ENCODE peak calls at places on chromosomes 12 and 14, in ten cellular contexts. One of them, this sample, is unnamed. For H3K4me1, the result is how much of the 10 kb centered on the place peaks cover.

GRCh38 chr12:2384029-2384386 is 331.2 kb downstream of the CACNA1C start:
- DNase-seq in adrenal gland: no peak
- DNase-seq in ovary: peak
- DNase-seq in IMR-90: peak
- DNase-seq in upper lobe of left lung: no peak
- DNase-seq in GM12878: no peak
- DNase-seq in testis: no peak
- DNase-seq in suprapubic skin: no peak
- DNase-seq in heart left ventricle: no peak
- DNase-seq in A549: no peak
- DNase-seq in this sample: no peak

GRCh38 chr12:3090238-3091029 is 13.3 kb downstream of the TSPAN9 start:
- DNase-seq in adrenal gland: no peak
- DNase-seq in ovary: no peak
- DNase-seq in IMR-90: no peak
- DNase-seq in upper lobe of left lung: no peak
- DNase-seq in GM12878: no peak
- DNase-seq in testis: no peak
- DNase-seq in suprapubic skin: no peak
- DNase-seq in heart left ventricle: no peak
- DNase-seq in A549: no peak
- DNase-seq in this sample: no peak

GRCh38 chr14:95683793-95684192 is 2.4 kb upstream of the TCL1B start:
- DNase-seq in adrenal gland: no peak
- DNase-seq in ovary: no peak
- DNase-seq in IMR-90: no peak
- DNase-seq in upper lobe of left lung: peak
- DNase-seq in GM12878: no peak
- DNase-seq in testis: no peak
- DNase-seq in suprapubic skin: no peak
- DNase-seq in heart left ventricle: no peak
- DNase-seq in A549: peak
- DNase-seq in this sample: peak

GRCh38 chr12:110501378-110501721 is 561 bp downstream of the VPS29 start:
- DNase-seq in adrenal gland: no peak
- DNase-seq in ovary: peak
- DNase-seq in IMR-90: peak
- DNase-seq in upper lobe of left lung: peak
- DNase-seq in GM12878: no peak
- DNase-seq in testis: peak
- DNase-seq in suprapubic skin: no peak
- DNase-seq in heart left ventricle: peak
- DNase-seq in A549: peak
- DNase-seq in this sample: peak

GRCh38 chr12:76010732-76011458 is 20.7 kb downstream of the PHLDA1 start:
- DNase-seq in adrenal gland: no peak
- DNase-seq in ovary: no peak
- DNase-seq in IMR-90: peak
- DNase-seq in upper lobe of left lung: no peak
- DNase-seq in GM12878: no peak
- DNase-seq in testis: no peak
- DNase-seq in suprapubic skin: no peak
- DNase-seq in heart left ventricle: no peak
- DNase-seq in A549: no peak
- DNase-seq in this sample: no peak

GRCh38 chr12:121992059-121992879 is 29.4 kb upstream of the BCL7A start:
- DNase-seq in adrenal gland: no peak
- DNase-seq in ovary: no peak
- DNase-seq in IMR-90: peak
- DNase-seq in upper lobe of left lung: peak
- DNase-seq in GM12878: peak
- DNase-seq in testis: no peak
- DNase-seq in suprapubic skin: no peak
- DNase-seq in heart left ventricle: peak
- DNase-seq in A549: peak
- DNase-seq in this sample: no peak

GRCh38 chr12:92654929-92655328 is 47.9 kb upstream of the PLEKHG7 start:
- DNase-seq in adrenal gland: no peak
- DNase-seq in ovary: no peak
- DNase-seq in IMR-90: peak
- DNase-seq in upper lobe of left lung: no peak
- DNase-seq in GM12878: no peak
- DNase-seq in testis: no peak
- DNase-seq in suprapubic skin: no peak
- DNase-seq in heart left ventricle: no peak
- DNase-seq in A549: no peak
- DNase-seq in this sample: peak

GRCh38 chr12:63410197-63410596 is 258.1 kb downstream of the DPY19L2 start:
- DNase-seq in adrenal gland: no peak
- DNase-seq in ovary: no peak
- DNase-seq in IMR-90: no peak
- DNase-seq in upper lobe of left lung: no peak
- DNase-seq in GM12878: no peak
- DNase-seq in testis: no peak
- DNase-seq in suprapubic skin: no peak
- DNase-seq in heart left ventricle: no peak
- DNase-seq in A549: no peak
- DNase-seq in this sample: no peak

DNA sequence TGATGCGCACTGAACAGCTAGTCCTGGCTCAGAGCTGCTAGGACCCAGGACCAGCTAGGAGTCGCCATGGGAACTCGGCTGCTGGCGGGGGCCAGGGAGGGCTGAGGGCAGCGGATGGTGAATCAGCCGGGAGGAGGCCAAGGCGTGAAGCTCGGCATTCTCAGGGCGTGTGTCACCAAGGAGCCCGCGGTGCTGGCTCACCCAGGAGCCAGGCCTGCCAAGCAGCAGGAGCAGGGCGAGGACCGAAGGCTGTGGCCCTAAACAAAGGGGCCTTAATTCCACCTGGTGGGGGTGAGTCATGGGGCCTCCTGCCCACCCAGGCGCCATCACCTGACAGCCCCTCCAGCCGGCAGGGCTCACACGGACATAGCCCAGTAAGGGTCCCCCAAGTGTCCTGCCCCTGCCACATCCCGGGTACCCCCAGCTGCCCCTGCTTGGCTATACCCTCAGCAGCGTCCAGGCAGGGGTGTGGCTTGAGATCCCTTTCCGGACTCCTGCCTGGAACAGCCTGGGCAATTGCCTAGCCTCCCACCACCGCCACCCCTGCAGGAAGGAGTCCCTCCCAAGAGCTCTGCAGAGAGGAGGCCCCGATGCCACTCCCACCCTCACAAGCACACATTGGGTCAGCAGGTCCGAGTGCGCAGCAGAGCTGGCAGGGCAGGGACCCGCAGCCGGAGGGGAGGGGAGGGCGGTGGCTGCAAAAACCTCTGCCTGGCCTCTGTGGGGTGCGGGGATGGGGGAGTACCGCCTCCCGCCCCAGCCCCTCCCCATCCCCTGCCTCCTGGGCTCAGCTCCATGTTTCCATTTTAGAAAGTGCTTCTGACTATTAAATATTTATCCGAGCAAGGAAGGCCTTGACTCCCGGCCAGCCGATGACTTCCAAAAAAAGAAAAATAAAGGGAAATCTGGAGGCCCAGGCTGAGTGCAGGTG is 4.7 kb downstream of the AHNAK2 start:
- DNase-seq in adrenal gland: peak
- DNase-seq in ovary: peak
- DNase-seq in IMR-90: peak
- DNase-seq in upper lobe of left lung: peak
- DNase-seq in GM12878: no peak
- DNase-seq in testis: peak
- DNase-seq in suprapubic skin: peak
- DNase-seq in heart left ventricle: peak
- DNase-seq in A549: peak
- DNase-seq in this sample: peak
- H3K27ac ChIP-seq in adrenal gland: peak
- H3K27ac ChIP-seq in ovary: no peak
- H3K27ac ChIP-seq in IMR-90: peak
- H3K27ac ChIP-seq in upper lobe of left lung: peak
- H3K27ac ChIP-seq in GM12878: no peak
- H3K27ac ChIP-seq in testis: no peak
- H3K27ac ChIP-seq in suprapubic skin: peak
- H3K27ac ChIP-seq in heart left ventricle: no peak
- H3K27ac ChIP-seq in A549: peak
- H3K27ac ChIP-seq in this sample: peak

GRCh38 chr12:47209014-47209413 is 129.3 kb upstream of the AMIGO2 start:
- DNase-seq in adrenal gland: no peak
- DNase-seq in ovary: no peak
- DNase-seq in IMR-90: no peak
- DNase-seq in upper lobe of left lung: no peak
- DNase-seq in GM12878: no peak
- DNase-seq in testis: no peak
- DNase-seq in suprapubic skin: no peak
- DNase-seq in heart left ventricle: no peak
- DNase-seq in A549: no peak
- DNase-seq in this sample: no peak
- H3K4me1 ChIP-seq in adrenal gland: under half
- H3K4me1 ChIP-seq in ovary: under half
- H3K4me1 ChIP-seq in IMR-90: under half
- H3K4me1 ChIP-seq in upper lobe of left lung: under half
- H3K4me1 ChIP-seq in GM12878: under half
- H3K4me1 ChIP-seq in testis: under half
- H3K4me1 ChIP-seq in suprapubic skin: under half
- H3K4me1 ChIP-seq in heart left ventricle: under half
- H3K4me1 ChIP-seq in A549: half or more
- H3K4me1 ChIP-seq in this sample: under half

GRCh38 chr14:70640938-70641547 is 673 bp upstream of the TTC9 start:
- DNase-seq in adrenal gland: peak
- DNase-seq in ovary: no peak
- DNase-seq in IMR-90: peak
- DNase-seq in upper lobe of left lung: peak
- DNase-seq in GM12878: peak
- DNase-seq in testis: peak
- DNase-seq in suprapubic skin: no peak
- DNase-seq in heart left ventricle: peak
- DNase-seq in A549: peak
- DNase-seq in this sample: peak
- TF ChIP-seq POLR2A in adrenal gland: no peak
- TF ChIP-seq POLR2A in ovary: no peak
- TF ChIP-seq POLR2A in IMR-90: no peak
- TF ChIP-seq POLR2A in upper lobe of left lung: no peak
- TF ChIP-seq POLR2A in GM12878: peak
- TF ChIP-seq POLR2A in testis: no peak
- TF ChIP-seq POLR2A in suprapubic skin: no peak
- TF ChIP-seq POLR2A in heart left ventricle: no peak
- TF ChIP-seq POLR2A in A549: no peak
- TF ChIP-seq POLR2A in this sample: peak

DNA sequence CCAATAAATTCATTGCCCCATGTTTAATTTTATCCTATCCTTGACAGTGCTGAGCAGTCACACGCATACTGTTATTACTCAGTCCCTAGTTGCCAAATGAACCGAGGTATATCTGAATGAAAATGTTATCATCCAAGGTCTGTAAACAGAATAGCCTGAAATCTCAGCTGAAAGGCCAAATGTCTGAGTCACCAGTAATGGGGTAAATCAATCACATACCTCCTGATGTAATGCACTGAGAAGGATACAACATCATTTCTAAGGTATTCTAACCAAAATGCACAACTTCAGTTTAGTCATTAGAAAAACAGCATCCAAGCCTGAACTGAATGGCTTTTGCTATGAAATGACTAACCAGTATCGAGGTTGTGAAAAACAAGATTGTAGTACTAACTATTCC is 228.6 kb downstream of the DPF3 start:
- DNase-seq in adrenal gland: peak
- DNase-seq in ovary: no peak
- DNase-seq in IMR-90: peak
- DNase-seq in upper lobe of left lung: no peak
- DNase-seq in GM12878: no peak
- DNase-seq in testis: no peak
- DNase-seq in suprapubic skin: no peak
- DNase-seq in heart left ventricle: no peak
- DNase-seq in A549: peak
- DNase-seq in this sample: no peak
- H3K27ac ChIP-seq in adrenal gland: no peak
- H3K27ac ChIP-seq in ovary: no peak
- H3K27ac ChIP-seq in IMR-90: peak
- H3K27ac ChIP-seq in upper lobe of left lung: no peak
- H3K27ac ChIP-seq in GM12878: no peak
- H3K27ac ChIP-seq in testis: no peak
- H3K27ac ChIP-seq in suprapubic skin: no peak
- H3K27ac ChIP-seq in heart left ventricle: no peak
- H3K27ac ChIP-seq in A549: peak
- H3K27ac ChIP-seq in this sample: no peak

This sample was measured in body of pancreas.